ENCODE peak calls at places on chromosomes 12 and 14, in six cellular contexts. Y is psoas muscle, Z is progenitor cell of endocrine pancreas, U is sigmoid colon, S is A549, L is AG09319. G is an unnamed sample.

GRCh38 chr14:25381498-25381897 is 331.6 kb upstream of the STXBP6 start:
- DNase-seq in Y (no peak), Z (no peak), U (no peak), S (peak), L (no peak), G (no peak)

GRCh38 chr12:26010293-26010821 is 51.9 kb downstream of the RASSF8 start:
- DNase-seq in Y (no peak), Z (no peak), U (no peak), S (no peak), L (no peak), G (no peak)

GRCh38 chr12:131829795-131830334 is 1.7 kb downstream of the MMP17 start:
- DNase-seq in Y (no peak), Z (no peak), U (peak), S (no peak), L (no peak), G (no peak)

GRCh38 chr14:92712654-92713051 is 35.8 kb downstream of the LGMN start:
- DNase-seq in Y (no peak), Z (no peak), U (no peak), S (no peak), L (no peak), G (no peak)

GRCh38 chr14:64201296-64201695 is 92.9 kb downstream of the ESR2 start:
- DNase-seq in Y (no peak), Z (no peak), U (no peak), S (no peak), L (no peak), G (no peak)

GRCh38 chr12:130816055-130816454 is 23.0 kb downstream of the STX2 start:
- DNase-seq in Y (no peak), Z (no peak), U (no peak), S (no peak), L (no peak), G (no peak)

GRCh38 chr14:39025810-39026627 is 77.0 kb downstream of the SEC23A start:
- DNase-seq in Y (no peak), Z (no peak), U (no peak), S (no peak), L (no peak), G (peak)

GRCh38 chr14:76371066-76371465 is 4.9 kb upstream of the ESRRB start:
- DNase-seq in Y (no peak), Z (no peak), U (no peak), S (no peak), L (no peak), G (no peak)

GRCh38 chr12:95545303-95545702 is 6.0 kb downstream of the USP44 start:
- DNase-seq in Y (no peak), Z (no peak), U (no peak), S (no peak), L (no peak), G (no peak)

GRCh38 chr14:29584992-29585391 is 342.7 kb downstream of the PRKD1 start:
- DNase-seq in Y (peak), Z (peak), U (peak), S (peak), L (peak), G (peak)

GRCh38 chr12:92556622-92557421 is 146.0 kb upstream of the PLEKHG7 start:
- DNase-seq in Y (no peak), Z (no peak), U (no peak), S (no peak), L (no peak), G (no peak)

GRCh38 chr12:63805704-63806672 is 26.3 kb downstream of the RXYLT1 start:
- DNase-seq in Y (no peak), Z (no peak), U (no peak), S (peak), L (no peak), G (no peak)

GRCh38 chr12:71392521-71393145 is 47.0 kb upstream of the LGR5 start:
- DNase-seq in Y (no peak), Z (no peak), U (no peak), S (peak), L (peak), G (peak)

GRCh38 chr12:51172515-51173431 is at the start of gene TFCP2:
- DNase-seq in Y (peak), Z (peak), U (peak), S (peak), L (peak), G (peak)

DNA sequence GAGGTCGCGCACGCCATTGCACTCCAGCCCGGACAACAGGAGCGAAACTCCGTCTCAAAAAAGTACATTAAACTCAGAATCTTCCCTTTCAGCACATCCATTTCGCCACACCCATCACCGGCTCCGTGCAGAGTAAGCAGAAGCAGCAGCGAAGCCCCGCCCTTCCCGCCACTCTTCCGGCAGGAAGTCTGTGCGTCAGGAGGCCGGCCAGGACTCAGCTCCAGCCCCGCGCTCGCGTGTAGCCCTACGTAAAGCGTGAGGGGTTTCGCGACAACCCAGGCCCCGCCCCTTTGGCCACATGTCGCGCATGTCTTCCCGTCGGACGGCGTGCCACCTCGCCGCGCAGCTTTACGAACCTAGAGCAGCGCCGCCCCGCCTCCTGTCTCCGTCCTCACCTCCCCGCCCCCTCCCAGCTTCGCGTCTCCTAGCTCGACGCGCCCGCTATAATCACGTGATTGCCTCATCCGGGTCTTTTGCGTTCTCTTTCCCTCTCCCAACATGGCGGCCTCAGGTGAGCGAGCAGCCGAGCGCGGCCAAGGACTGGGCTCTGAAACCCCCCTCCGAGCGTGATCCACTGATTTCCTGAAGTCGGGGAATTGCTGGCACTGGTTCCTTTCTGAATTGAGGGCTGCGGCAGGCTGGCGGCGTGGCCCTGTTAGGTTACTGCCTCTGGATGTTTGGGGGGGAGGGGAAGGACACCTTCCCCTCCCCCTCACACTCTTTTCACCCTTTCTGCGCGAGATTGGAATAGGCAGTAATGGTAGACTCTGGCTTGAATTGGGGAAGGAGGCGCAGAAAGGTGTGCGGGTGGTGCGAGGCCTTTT is at the start of gene EIF4B:
- DNase-seq in Y (peak), Z (peak), U (peak), S (peak), L (peak), G (peak)
- TF ChIP-seq CTCF in Y (no peak), Z (no peak), U (no peak), S (no peak), L (no peak), G (no peak)

DNA sequence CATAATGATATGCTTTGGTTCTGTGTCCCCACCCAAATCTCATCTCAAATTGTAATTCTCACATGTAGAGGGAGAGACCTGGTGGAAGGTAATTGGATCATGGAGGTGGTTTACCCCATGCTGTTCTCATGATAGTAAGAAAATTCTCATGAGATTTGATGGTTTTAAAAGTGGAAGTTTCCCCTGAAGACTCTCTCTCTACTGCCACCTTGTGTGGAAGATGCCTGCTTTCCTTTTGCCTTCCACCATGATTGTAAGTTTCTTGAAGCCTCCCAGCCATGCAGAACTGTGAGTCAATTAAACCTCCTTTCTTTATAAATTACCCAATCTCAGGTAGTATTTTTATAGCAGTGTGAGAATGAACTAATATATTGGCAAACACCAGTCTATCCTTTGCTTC is 260.4 kb upstream of the PPFIA2 start:
- DNase-seq in Y (no peak), Z (no peak), U (no peak), S (peak), L (no peak), G (no peak)
- TF ChIP-seq CTCF in Y (no peak), Z (no peak), U (no peak), S (no peak), L (peak), G (no peak)

DNA sequence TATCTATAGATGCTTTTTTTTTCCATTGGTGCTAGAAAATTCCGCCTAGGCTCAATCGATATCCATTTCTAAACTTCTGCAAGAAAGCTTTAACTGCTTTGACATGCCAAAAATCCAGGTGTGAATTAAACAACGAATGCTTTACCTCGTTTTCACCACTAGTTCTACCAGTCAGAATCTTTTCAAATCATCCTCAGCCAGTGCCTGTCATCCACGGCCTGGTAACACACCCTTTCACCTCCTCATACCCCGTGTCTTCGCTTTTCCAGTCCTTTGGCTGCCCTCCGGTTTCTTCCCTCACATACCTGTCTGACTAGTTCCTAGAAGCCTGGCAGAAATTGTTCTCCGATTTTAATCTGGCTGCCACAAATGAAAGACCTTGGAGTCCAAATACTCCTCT is 1.4 kb upstream of the PHC1 start:
- DNase-seq in Y (no peak), Z (no peak), U (no peak), S (peak), L (no peak), G (no peak)
- TF ChIP-seq CTCF in Y (no peak), Z (peak), U (no peak), S (no peak), L (no peak), G (peak)

GRCh38 chr14:35441160-35441559 is 36.6 kb upstream of the NFKBIA start:
- DNase-seq in Y (no peak), Z (no peak), U (no peak), S (no peak), L (no peak), G (no peak)

GRCh38 chr14:35444104-35444503 is 39.6 kb upstream of the NFKBIA start:
- DNase-seq in Y (no peak), Z (no peak), U (no peak), S (no peak), L (no peak), G (no peak)

GRCh38 chr14:35435177-35435576 is 30.6 kb upstream of the NFKBIA start:
- DNase-seq in Y (no peak), Z (no peak), U (no peak), S (no peak), L (no peak), G (no peak)

GRCh38 chr14:35438910-35439713 is 34.6 kb upstream of the NFKBIA start:
- DNase-seq in Y (no peak), Z (no peak), U (no peak), S (peak), L (no peak), G (no peak)
- TF ChIP-seq CTCF in Y (peak), Z (peak), U (no peak), S (peak), L (peak), G (peak)

G was measured in astrocyte of the cerebellum.